ENCODE peak calls at places on chromosomes 3 and 15, in nine cellular contexts. C is aorta; X is H9; R is fibroblast of pulmonary artery; B is skeletal muscle cell; H is hypothalamus; P is nephron progenitor cell; L is activated T-cell treated with anti-CD3 and anti-CD28 coated beads, Interleukin-2, amount 50 U/mL, for 72 hours; S is H54. N is an unnamed sample.
A peak's percentile ranks its signal among the peaks of the same experiment; 100 is the strongest.

GRCh38 chr3:43759297-43759782 is 68.6 kb downstream of the ABHD5 start:
- DNase-seq in L (peak; percentile 8), C (no peak), R (peak; percentile 57), B (no peak), X (no peak), H (no peak), S (peak; percentile 63), P (peak; percentile 40), N (no peak)

GRCh38 chr3:169790687-169791429 is 17.7 kb downstream of the MYNN start:
- DNase-seq in L (no peak), C (no peak), S (no peak), P (no peak), H (no peak), R (peak; percentile 27), B (no peak), X (no peak), N (no peak)

GRCh38 chr3:191409791-191410359 is 51.1 kb upstream of the PYDC2 start:
- DNase-seq in S (no peak), B (no peak), X (no peak), L (no peak), P (no peak), H (no peak), C (no peak), R (no peak), N (no peak)

GRCh38 chr15:56524915-56525314 is 60.0 kb upstream of the MNS1 start:
- DNase-seq in L (no peak), C (no peak), H (no peak), R (no peak), B (peak; percentile 25), X (no peak), P (no peak), S (no peak), N (no peak)

GRCh38 chr3:185153170-185153733 is 392 bp upstream of the C3orf70 start:
- DNase-seq in S (no peak), H (peak; percentile 37), X (peak; percentile 68), B (no peak), C (peak; percentile 55), R (no peak), P (peak; percentile 51), L (peak; percentile 12), N (peak; percentile 61)

GRCh38 chr3:125194849-125195601 is 17.5 kb downstream of the SLC12A8 start:
- DNase-seq in R (peak; percentile 36), P (no peak), H (no peak), S (no peak), C (no peak), B (peak; percentile 69), X (no peak), L (peak; percentile 14), N (no peak)

GRCh38 chr15:65085990-65086679 is 9.6 kb downstream of the KBTBD13 start:
- DNase-seq in C (no peak), P (peak; percentile 58), X (peak; percentile 82), B (no peak), S (no peak), L (peak; percentile 14), R (peak; percentile 39), H (no peak), N (peak; percentile 71)

GRCh38 chr3:14132120-14132519 is 7.3 kb downstream of the TMEM43 start:
- DNase-seq in P (no peak), S (no peak), L (no peak), B (no peak), R (no peak), H (no peak), X (no peak), C (no peak), N (no peak)

GRCh38 chr3:43726511-43726910 is 35.8 kb downstream of the ABHD5 start:
- DNase-seq in S (no peak), B (peak; percentile 31), L (no peak), C (no peak), H (no peak), P (no peak), X (no peak), R (peak; percentile 36), N (no peak)

GRCh38 chr15:25684521-25685215 is 178.5 kb downstream of the ATP10A start:
- DNase-seq in L (no peak), B (peak; percentile 47), R (peak; percentile 73), S (no peak), X (no peak), C (peak; percentile 70), P (no peak), H (no peak), N (no peak)

GRCh38 chr15:91469627-91470567 is 369.8 kb downstream of the SV2B start:
- DNase-seq in C (no peak), H (no peak), S (no peak), B (no peak), P (no peak), R (no peak), X (no peak), L (peak; percentile 76), N (no peak)

GRCh38 chr3:66418432-66419052 is 82.3 kb downstream of the LRIG1 start:
- DNase-seq in C (peak; percentile 78), X (no peak), B (no peak), R (no peak), L (no peak), P (no peak), S (no peak), H (peak; percentile 58), N (no peak)

GRCh38 chr3:161132391-161132790 is 27.2 kb upstream of the B3GALNT1 start:
- DNase-seq in P (no peak), R (no peak), X (no peak), C (no peak), L (no peak), H (no peak), B (no peak), S (no peak), N (no peak)

GRCh38 chr3:96428097-96428496 is 386.3 kb upstream of the EPHA6 start:
- DNase-seq in P (no peak), C (no peak), L (no peak), H (no peak), X (no peak), B (no peak), S (no peak), R (no peak), N (no peak)

GRCh38 chr3:59482684-59483083 is 432.9 kb upstream of the CFAP20DC start:
- DNase-seq in S (no peak), X (no peak), L (no peak), R (no peak), B (peak; percentile 4), H (no peak), C (no peak), P (no peak), N (no peak)

GRCh38 chr3:96960661-96961330 is 146.4 kb downstream of the EPHA6 start:
- DNase-seq in S (no peak), H (no peak), R (no peak), X (no peak), B (no peak), P (no peak), L (no peak), C (no peak), N (no peak)

GRCh38 chr3:42732829-42733459 is 30.3 kb upstream of the HHATL start:
- DNase-seq in S (no peak), B (no peak), L (no peak), H (no peak), C (no peak), R (no peak), X (peak; percentile 55), P (no peak), N (no peak)

GRCh38 chr3:126416943-126417342 is 22.2 kb downstream of the CFAP100 start:
- DNase-seq in B (no peak), C (peak; percentile 11), X (no peak), H (no peak), P (no peak), R (no peak), S (no peak), L (no peak), N (no peak)

GRCh38 chr3:171195686-171196085 is 169.2 kb upstream of the SLC2A2 start:
- DNase-seq in P (no peak), H (no peak), B (no peak), C (no peak), S (no peak), L (no peak), R (peak; percentile 39), X (no peak), N (no peak)

GRCh38 chr3:80705290-80705689 is 937.5 kb upstream of the ROBO1 start:
- DNase-seq in C (no peak), L (no peak), P (no peak), S (no peak), R (no peak), B (no peak), H (no peak), X (no peak), N (no peak)

GRCh38 chr3:13934315-13934714 is 54.4 kb upstream of the WNT7A start:
- DNase-seq in H (no peak), R (no peak), X (peak; percentile 22), P (no peak), S (no peak), L (no peak), C (no peak), B (no peak), N (no peak)

GRCh38 chr3:134373278-134373941 is 837 bp downstream of the AMOTL2 start:
- DNase-seq in P (peak; percentile 81), X (peak; percentile 91), B (peak; percentile 67), L (no peak), R (peak; percentile 95), C (peak; percentile 89), S (peak; percentile 70), H (peak; percentile 64), N (peak; percentile 97)

GRCh38 chr15:35256555-35256954 is 171.5 kb upstream of the NANOGP8 start:
- DNase-seq in X (no peak), R (no peak), S (no peak), C (no peak), B (peak; percentile 36), P (no peak), H (no peak), L (no peak), N (no peak)

GRCh38 chr15:37880009-37880834 is 54.2 kb upstream of the TMCO5A start:
- DNase-seq in X (no peak), P (peak; percentile 29), R (peak; percentile 82), C (no peak), L (peak; percentile 1), S (no peak), H (no peak), B (peak; percentile 60), N (peak; percentile 68)

GRCh38 chr15:27796405-27797085 is 302.6 kb downstream of the OCA2 start:
- DNase-seq in P (no peak), B (no peak), L (no peak), R (no peak), C (no peak), S (no peak), H (no peak), X (no peak), N (no peak)

GRCh38 chr3:13064964-13065363 is 8.3 kb downstream of the IQSEC1 start:
- DNase-seq in L (no peak), R (no peak), S (no peak), H (no peak), P (no peak), X (no peak), B (no peak), C (no peak), N (no peak)

GRCh38 chr3:60953406-60953805 is 297.8 kb downstream of the FHIT start:
- DNase-seq in R (peak; percentile 14), C (no peak), X (no peak), P (no peak), S (no peak), L (no peak), B (peak; percentile 31), H (no peak), N (no peak)

N was measured in neural progenitor cell.